ENCODE peak calls at places on chromosomes 6 and 20, in four cellular contexts. A is foreskin fibroblast, T is uterus, L is thoracic aorta. R is an unnamed sample.

GRCh38 chr6:21731411-21732031 is 138.0 kb downstream of the SOX4 start:
- DNase-seq in L (no peak), A (peak), T (no peak), R (no peak)

GRCh38 chr6:105941616-105942412 is 144.3 kb upstream of the PRDM1 start:
- DNase-seq in T (no peak), A (peak), L (no peak), R (no peak)

GRCh38 chr6:110482774-110483400 is 6.5 kb upstream of the SLC22A16 start:
- DNase-seq in L (no peak), T (no peak), A (no peak), R (no peak)

GRCh38 chr20:17066955-17067354 is 159.9 kb upstream of the PCSK2 start:
- DNase-seq in L (no peak), T (no peak), A (no peak), R (no peak)

GRCh38 chr6:84921891-84922290 is 157.5 kb upstream of the TBX18 start:
- DNase-seq in L (no peak), T (no peak), A (peak), R (no peak)

GRCh38 chr6:163201855-163202254 is 212.7 kb upstream of the QKI start:
- DNase-seq in L (no peak), A (no peak), T (no peak), R (no peak)

GRCh38 chr20:53642196-53643030 is 48.8 kb upstream of the ZNF217 start:
- DNase-seq in A (peak), L (no peak), T (no peak), R (no peak)

GRCh38 chr6:123503619-123504018 is 133.1 kb downstream of the TRDN start:
- DNase-seq in A (no peak), L (no peak), T (no peak), R (no peak)

GRCh38 chr6:75204959-75205775 is 686 bp downstream of the COL12A1 start:
- DNase-seq in T (peak), L (no peak), A (peak), R (no peak)

GRCh38 chr6:73672290-73672689 is 18.5 kb upstream of the SLC17A5 start:
- DNase-seq in T (no peak), A (no peak), L (no peak), R (no peak)

GRCh38 chr20:44918761-44919160 is 8.9 kb downstream of the PABPC1L start:
- DNase-seq in A (no peak), T (no peak), L (no peak), R (no peak)

GRCh38 chr6:87407531-87407895 is 259 bp upstream of the CFAP206 start:
- DNase-seq in L (no peak), A (peak), T (no peak), R (no peak)

GRCh38 chr6:26224940-26225847 is 138.0 kb downstream of the HFE start:
- DNase-seq in A (peak), L (no peak), T (no peak), R (peak)

GRCh38 chr6:159067334-159067733 is 22.5 kb upstream of the TAGAP start:
- DNase-seq in L (no peak), A (no peak), T (no peak), R (no peak)

GRCh38 chr6:118356054-118356453 is 192.0 kb upstream of the PLN start:
- DNase-seq in T (no peak), L (no peak), A (peak), R (peak)

GRCh38 chr6:161959072-161959471 is 685.2 kb upstream of the AGPAT4 start:
- DNase-seq in A (no peak), T (no peak), L (no peak), R (no peak)

GRCh38 chr6:101454106-101454676 is 60.7 kb downstream of the GRIK2 start:
- DNase-seq in T (no peak), L (no peak), A (no peak), R (no peak)

GRCh38 chr20:5526516-5526915 is 209.8 kb upstream of the PROKR2 start:
- DNase-seq in A (no peak), L (no peak), T (no peak), R (no peak)

GRCh38 chr6:142187209-142187608 is 40.1 kb downstream of the VTA1 start:
- DNase-seq in L (no peak), T (no peak), A (peak), R (peak)

GRCh38 chr20:37498066-37498702 is 22.9 kb upstream of the NNAT start:
- DNase-seq in T (no peak), A (no peak), L (no peak), R (no peak)

GRCh38 chr6:29924731-29925130 is 17.6 kb upstream of the HLA-A start:
- DNase-seq in L (no peak), A (no peak), T (no peak), R (no peak)

GRCh38 chr6:52574709-52575489 is 2.0 kb downstream of the TRAM2 start:
- DNase-seq in L (no peak), T (peak), A (peak), R (no peak)

GRCh38 chr6:168362276-168362990 is 42.9 kb upstream of the DACT2 start:
- DNase-seq in L (no peak), T (no peak), A (no peak), R (no peak)

GRCh38 chr6:26129656-26130055 is 42.4 kb downstream of the HFE start:
- DNase-seq in L (no peak), A (no peak), T (no peak), R (no peak)

GRCh38 chr6:105097288-105097687 is 82.5 kb downstream of the POPDC3 start:
- DNase-seq in L (no peak), A (no peak), T (no peak), R (no peak)

R was measured in fibroblast of the conjunctiva.